ENCODE peak calls at places on chromosomes 2 and 18, in six cellular contexts. One of them, this sample, is unnamed.

GRCh38 chr18:42931501-42931900 is 184.0 kb downstream of the RIT2 start:
- DNase-seq in H4: peak
- DNase-seq in A549: no peak
- DNase-seq in trophoblast cell: peak
- DNase-seq in astrocyte: peak
- DNase-seq in left cardiac atrium: no peak
- DNase-seq in this sample: peak

GRCh38 chr2:71510196-71510807 is 56.9 kb downstream of the DYSF start:
- DNase-seq in H4: peak
- DNase-seq in A549: peak
- DNase-seq in trophoblast cell: peak
- DNase-seq in astrocyte: peak
- DNase-seq in left cardiac atrium: peak
- DNase-seq in this sample: peak

GRCh38 chr2:3631851-3632659 is 25.9 kb upstream of the ALLC start:
- DNase-seq in H4: no peak
- DNase-seq in A549: no peak
- DNase-seq in trophoblast cell: no peak
- DNase-seq in astrocyte: no peak
- DNase-seq in left cardiac atrium: no peak
- DNase-seq in this sample: no peak

GRCh38 chr2:203261326-203262159 is 22.7 kb downstream of the CYP20A1 start:
- DNase-seq in H4: no peak
- DNase-seq in A549: peak
- DNase-seq in trophoblast cell: no peak
- DNase-seq in astrocyte: no peak
- DNase-seq in left cardiac atrium: no peak
- DNase-seq in this sample: no peak

GRCh38 chr2:172021955-172022354 is 22.2 kb downstream of the METAP1D start:
- DNase-seq in H4: peak
- DNase-seq in A549: peak
- DNase-seq in trophoblast cell: no peak
- DNase-seq in astrocyte: peak
- DNase-seq in left cardiac atrium: no peak
- DNase-seq in this sample: peak

GRCh38 chr2:86035883-86036789 is 69.5 kb downstream of the POLR1A start:
- DNase-seq in H4: no peak
- DNase-seq in A549: no peak
- DNase-seq in trophoblast cell: peak
- DNase-seq in astrocyte: peak
- DNase-seq in left cardiac atrium: peak
- DNase-seq in this sample: peak

GRCh38 chr2:27891820-27892105 is 1.2 kb downstream of the BABAM2 start:
- DNase-seq in H4: no peak
- DNase-seq in A549: peak
- DNase-seq in trophoblast cell: peak
- DNase-seq in astrocyte: peak
- DNase-seq in left cardiac atrium: no peak
- DNase-seq in this sample: no peak

GRCh38 chr18:21053127-21053526 is 58.5 kb downstream of the ROCK1 start:
- DNase-seq in H4: no peak
- DNase-seq in A549: peak
- DNase-seq in trophoblast cell: peak
- DNase-seq in astrocyte: peak
- DNase-seq in left cardiac atrium: no peak
- DNase-seq in this sample: peak

GRCh38 chr2:63696496-63696895 is 107.7 kb downstream of the MDH1 start:
- DNase-seq in H4: no peak
- DNase-seq in A549: no peak
- DNase-seq in trophoblast cell: peak
- DNase-seq in astrocyte: peak
- DNase-seq in left cardiac atrium: no peak
- DNase-seq in this sample: peak

GRCh38 chr18:54229660-54230059 is 5.2 kb upstream of the MBD2 start:
- DNase-seq in H4: no peak
- DNase-seq in A549: no peak
- DNase-seq in trophoblast cell: no peak
- DNase-seq in astrocyte: no peak
- DNase-seq in left cardiac atrium: no peak
- DNase-seq in this sample: no peak

GRCh38 chr2:198615972-198616371 is 811.6 kb downstream of the PLCL1 start:
- DNase-seq in H4: peak
- DNase-seq in A549: no peak
- DNase-seq in trophoblast cell: no peak
- DNase-seq in astrocyte: peak
- DNase-seq in left cardiac atrium: no peak
- DNase-seq in this sample: no peak

GRCh38 chr18:30486856-30487255 is 555.7 kb downstream of the DSC3 start:
- DNase-seq in H4: no peak
- DNase-seq in A549: no peak
- DNase-seq in trophoblast cell: no peak
- DNase-seq in astrocyte: peak
- DNase-seq in left cardiac atrium: no peak
- DNase-seq in this sample: peak

GRCh38 chr2:133213651-133214050 is 354.6 kb downstream of the NCKAP5 start:
- DNase-seq in H4: peak
- DNase-seq in A549: no peak
- DNase-seq in trophoblast cell: no peak
- DNase-seq in astrocyte: no peak
- DNase-seq in left cardiac atrium: no peak
- DNase-seq in this sample: no peak

This sample was measured in amniotic epithelial cell.